ENCODE peak calls at places on chromosomes 11 and 22, in four cellular contexts. W is SK-N-SH, H is HCT116, J is mammary epithelial cell. G is an unnamed sample. For H3K4me1, the result is how much of the 10 kb centered on the place peaks cover.

GRCh38 chr11:26231252-26231661 is 100.7 kb upstream of the ANO3 start:
- DNase-seq in J (peak), W (no peak), H (no peak), G (peak)

GRCh38 chr11:26717761-26718160 is 4.1 kb downstream of the SLC5A12 start:
- DNase-seq in J (no peak), H (no peak), W (no peak), G (no peak)

GRCh38 chr11:23540101-23540561 is 679.9 kb upstream of the CCDC179 start:
- DNase-seq in W (peak), H (no peak), J (peak), G (peak)

GRCh38 chr11:114705280-114706024 is 27.1 kb downstream of the NXPE2 start:
- DNase-seq in H (no peak), W (no peak), J (no peak), G (no peak)

GRCh38 chr11:36313073-36313472 is 17.0 kb downstream of the PRR5L start:
- DNase-seq in W (no peak), H (no peak), J (peak), G (no peak)

GRCh38 chr11:47924184-47924671 is 56.1 kb upstream of the PTPRJ start:
- DNase-seq in H (peak), J (peak), W (no peak), G (peak)

GRCh38 chr22:29259253-29259899 is 8.4 kb downstream of the RHBDD3 start:
- DNase-seq in J (no peak), H (no peak), W (peak), G (peak)

GRCh38 chr11:45663486-45664375 is 1.7 kb downstream of the CHST1 start:
- DNase-seq in H (no peak), W (no peak), J (no peak), G (peak)

GRCh38 chr22:37971475-37972434 is 12.6 kb downstream of the SOX10 start:
- DNase-seq in J (no peak), W (no peak), H (no peak), G (peak)

GRCh38 chr11:1827931-1828330 is 6.9 kb upstream of the SYT8 start:
- DNase-seq in H (no peak), W (no peak), J (no peak), G (peak)

GRCh38 chr11:120914021-120914420 is 109.9 kb upstream of the TBCEL start:
- DNase-seq in H (no peak), J (no peak), W (no peak), G (no peak)

GRCh38 chr11:15793032-15793996 is 563.0 kb downstream of the SOX6 start:
- DNase-seq in W (no peak), H (no peak), J (peak), G (peak)

GRCh38 chr11:86726118-86726748 is 53.8 kb upstream of the ME3 start:
- DNase-seq in H (peak), J (peak), W (no peak), G (no peak)

GRCh38 chr22:20654343-20655208 is 119.3 kb upstream of the SERPIND1 start:
- DNase-seq in W (no peak), J (no peak), H (no peak), G (peak)

GRCh38 chr11:32571039-32571438 is 12.6 kb upstream of the EIF3M start:
- DNase-seq in H (no peak), W (no peak), J (no peak), G (no peak)

GRCh38 chr11:14643697-14644395 is at the start of gene PDE3B:
- DNase-seq in J (peak), H (peak), W (peak), G (peak)

GRCh38 chr11:94795799-94796580 is 27.8 kb downstream of the AMOTL1 start:
- DNase-seq in W (no peak), H (no peak), J (no peak), G (no peak)

GRCh38 chr11:33375688-33376311 is 118.6 kb downstream of the HIPK3 start:
- DNase-seq in H (no peak), W (peak), J (peak), G (peak)

GRCh38 chr11:130609121-130610035 is 160.9 kb downstream of the ADAMTS15 start:
- DNase-seq in J (no peak), W (no peak), H (no peak), G (no peak)

GRCh38 chr22:17106161-17106784 is 14.9 kb downstream of the TMEM121B start:
- DNase-seq in W (no peak), J (no peak), H (no peak), G (peak)

GRCh38 chr11:122313581-122313980 is 197.6 kb upstream of the BLID start:
- DNase-seq in J (no peak), H (no peak), W (no peak), G (no peak)

GRCh38 chr11:11845066-11845465 is 3.3 kb downstream of the USP47 start:
- DNase-seq in W (no peak), J (peak), H (peak), G (no peak)

GRCh38 chr11:65498042-65498726 is 661 bp upstream of the MALAT1 start:
- DNase-seq in H (no peak), W (no peak), J (no peak), G (peak)

GRCh38 chr11:62427630-62428233 is 8.9 kb downstream of the SCGB1A1 start:
- DNase-seq in J (no peak), H (no peak), W (peak), G (peak)

GRCh38 chr11:111718436-111719325 is 47.5 kb downstream of the PPP2R1B start:
- DNase-seq in J (peak), H (no peak), W (no peak), G (no peak)

GRCh38 chr11:37504066-37504611 is 906.1 kb upstream of the RAG2 start:
- DNase-seq in W (no peak), H (no peak), J (peak), G (peak)

GRCh38 chr11:17932472-17932871 is 80.4 kb downstream of the SERGEF start:
- DNase-seq in H (no peak), J (no peak), W (no peak), G (no peak)

GRCh38 chr22:47928626-47929025 is 1166.2 kb downstream of the TBC1D22A start:
- DNase-seq in W (no peak), H (no peak), J (no peak), G (no peak)

GRCh38 chr11:108788565-108789199 is 123.8 kb downstream of the DDX10 start:
- DNase-seq in W (no peak), J (peak), H (peak), G (peak)

GRCh38 chr11:40842750-40843339 is 616.6 kb downstream of the LRRC4C start:
- DNase-seq in W (no peak), J (no peak), H (no peak), G (no peak)

GRCh38 chr11:1863352-1864215 is 10.7 kb downstream of the LSP1 start:
- DNase-seq in W (peak), J (peak), H (peak), G (peak)

GRCh38 chr11:9001736-9002135 is 2.1 kb downstream of the NRIP3 start:
- DNase-seq in H (peak), J (peak), W (no peak), G (peak)

GRCh38 chr11:88552377-88553029 is 215.0 kb upstream of the CTSC start:
- DNase-seq in H (peak), W (peak), J (peak), G (peak)

GRCh38 chr11:1257916-1258315 is 35.0 kb downstream of the MUC5B start:
- DNase-seq in J (no peak), W (no peak), H (no peak), G (no peak)

GRCh38 chr11:567629-568258 is 7.0 kb downstream of the RASSF7 start:
- DNase-seq in H (no peak), W (no peak), J (no peak), G (no peak)

GRCh38 chr11:19711911-19712280 is 741 bp upstream of the NAV2 start:
- DNase-seq in H (no peak), J (peak), W (no peak), G (no peak)

GRCh38 chr11:44629732-44630345 is 64.4 kb downstream of the CD82 start:
- DNase-seq in J (no peak), H (no peak), W (no peak), G (peak)

GRCh38 chr11:46345881-46346484 is 1.3 kb upstream of the DGKZ start:
- DNase-seq in H (no peak), J (peak), W (no peak), G (peak)

GRCh38 chr11:57327721-57328120 is 3.0 kb upstream of the TNKS1BP1 start:
- DNase-seq in H (no peak), J (no peak), W (no peak), G (peak)

DNA sequence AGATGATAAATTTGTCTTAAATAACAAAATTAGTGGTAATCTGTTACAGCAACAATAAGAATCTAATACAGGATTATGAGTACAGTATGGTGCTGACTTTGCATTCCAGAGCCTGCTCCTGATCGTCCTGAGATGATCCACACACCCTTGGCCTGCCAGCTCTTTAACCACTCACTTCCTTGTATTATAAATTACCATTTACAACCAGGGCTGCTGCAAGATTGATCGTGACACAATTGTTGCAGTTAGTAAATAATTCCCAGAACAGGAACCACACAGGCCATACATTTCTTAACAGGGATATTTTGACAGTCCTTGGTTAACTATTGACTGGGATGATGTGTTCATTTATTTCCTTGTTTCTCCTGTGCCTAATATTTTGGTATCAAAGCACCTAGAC is 3.8 kb upstream of the CBLIF start:
- DNase-seq in W (no peak), H (no peak), J (no peak), G (peak)
- H3K4me1 ChIP-seq in W (under half), H (under half), J (under half), G (under half)

GRCh38 chr11:125261471-125262087 is 97.0 kb downstream of the PKNOX2 start:
- DNase-seq in J (no peak), W (no peak), H (no peak), G (no peak)
- H3K4me2 ChIP-seq in J (no peak), W (no peak), H (no peak), G (no peak)

GRCh38 chr22:46451741-46452140 is 85.7 kb downstream of the CELSR1 start:
- DNase-seq in J (no peak), H (no peak), W (no peak), G (no peak)

GRCh38 chr22:46453006-46453828 is 84.2 kb downstream of the CELSR1 start:
- DNase-seq in H (no peak), J (peak), W (no peak), G (no peak)

GRCh38 chr22:46450931-46451660 is 86.3 kb downstream of the CELSR1 start:
- DNase-seq in W (no peak), H (no peak), J (peak), G (no peak)

GRCh38 chr22:46453829-46454220 is 83.6 kb downstream of the CELSR1 start:
- DNase-seq in H (no peak), W (no peak), J (no peak), G (no peak)

GRCh38 chr22:46452195-46453005 is 85.0 kb downstream of the CELSR1 start:
- DNase-seq in J (no peak), W (no peak), H (no peak), G (no peak)
- H3K4me1 ChIP-seq in J (half or more), W (under half), H (under half), G (under half)

GRCh38 chr11:59011672-59012071 is 72.4 kb downstream of the GLYATL1 start:
- DNase-seq in W (no peak), J (no peak), H (no peak), G (no peak)

GRCh38 chr11:59009661-59010060 is 70.4 kb downstream of the GLYATL1 start:
- DNase-seq in H (no peak), W (no peak), J (no peak), G (no peak)

GRCh38 chr11:59010693-59011092 is 71.4 kb downstream of the GLYATL1 start:
- DNase-seq in H (no peak), J (no peak), W (no peak), G (no peak)

GRCh38 chr11:59012942-59013256 is 73.2 kb upstream of the GLYATL1B start:
- DNase-seq in W (no peak), H (no peak), J (no peak), G (no peak)

DNA sequence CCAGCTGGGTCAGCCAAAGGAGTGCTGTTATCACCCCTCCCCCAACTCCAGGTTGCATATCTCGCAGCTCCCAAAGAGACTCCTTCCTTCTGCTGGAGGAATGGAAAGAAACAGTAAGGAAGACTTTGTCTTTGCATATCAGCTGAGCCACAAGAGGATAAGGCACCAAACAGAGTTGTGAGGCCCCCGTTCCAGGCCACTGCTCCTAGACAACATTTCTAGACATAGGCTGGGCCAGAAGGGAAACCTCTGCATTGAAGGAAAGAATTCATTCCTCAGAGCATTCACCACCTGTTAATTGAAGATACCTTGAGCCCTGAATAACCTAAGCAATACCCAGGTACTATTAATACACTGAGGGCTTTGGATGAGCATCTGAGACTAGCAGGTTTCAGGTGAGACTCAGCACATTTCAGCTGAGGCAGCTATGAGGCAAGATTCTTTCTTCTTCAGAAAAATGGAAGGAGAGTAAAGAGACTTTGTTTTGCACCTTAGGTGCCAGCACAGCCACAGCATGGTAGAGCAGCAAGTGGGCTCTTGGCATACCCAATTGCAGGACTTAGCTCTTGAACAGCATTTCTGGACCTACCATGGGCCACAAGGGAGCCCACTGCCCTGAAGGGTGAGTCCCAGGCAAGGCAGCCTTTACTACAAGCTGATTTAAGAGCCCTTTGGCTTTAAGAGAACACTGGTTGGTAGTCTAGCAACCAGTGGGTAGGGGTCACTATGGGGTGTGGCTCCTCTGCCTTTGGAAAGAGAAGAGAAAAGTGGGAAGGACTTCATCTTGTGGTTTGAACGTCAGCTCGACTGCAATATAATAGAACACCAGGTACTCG is 73.0 kb downstream of the GLYATL1 start:
- DNase-seq in W (no peak), H (no peak), J (no peak), G (no peak)
- H3K4me2 ChIP-seq in W (no peak), H (no peak), J (no peak), G (no peak)

DNA sequence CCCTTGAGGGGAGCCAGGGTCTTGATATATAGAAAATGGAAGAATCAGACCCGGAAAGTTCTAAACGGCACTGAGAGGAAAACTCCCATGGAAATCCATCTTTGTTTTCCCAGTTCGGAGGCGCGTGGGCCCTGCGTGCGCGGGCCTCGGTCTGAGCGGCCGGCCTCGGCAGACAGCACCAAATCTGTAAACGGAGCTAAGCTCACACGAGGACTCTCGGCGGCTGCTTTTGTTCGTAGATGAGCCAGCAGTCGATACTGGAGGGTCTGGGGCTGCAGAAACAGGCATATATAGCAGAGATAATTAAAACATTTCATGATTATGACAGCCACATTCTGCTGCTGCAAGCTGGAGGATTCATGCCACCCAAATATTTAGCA is 68.5 kb upstream of the PPARA start:
- DNase-seq in H (no peak), J (peak), W (no peak), G (no peak)
- H3K4me1 ChIP-seq in H (half or more), J (half or more), W (under half), G (half or more)

DNA sequence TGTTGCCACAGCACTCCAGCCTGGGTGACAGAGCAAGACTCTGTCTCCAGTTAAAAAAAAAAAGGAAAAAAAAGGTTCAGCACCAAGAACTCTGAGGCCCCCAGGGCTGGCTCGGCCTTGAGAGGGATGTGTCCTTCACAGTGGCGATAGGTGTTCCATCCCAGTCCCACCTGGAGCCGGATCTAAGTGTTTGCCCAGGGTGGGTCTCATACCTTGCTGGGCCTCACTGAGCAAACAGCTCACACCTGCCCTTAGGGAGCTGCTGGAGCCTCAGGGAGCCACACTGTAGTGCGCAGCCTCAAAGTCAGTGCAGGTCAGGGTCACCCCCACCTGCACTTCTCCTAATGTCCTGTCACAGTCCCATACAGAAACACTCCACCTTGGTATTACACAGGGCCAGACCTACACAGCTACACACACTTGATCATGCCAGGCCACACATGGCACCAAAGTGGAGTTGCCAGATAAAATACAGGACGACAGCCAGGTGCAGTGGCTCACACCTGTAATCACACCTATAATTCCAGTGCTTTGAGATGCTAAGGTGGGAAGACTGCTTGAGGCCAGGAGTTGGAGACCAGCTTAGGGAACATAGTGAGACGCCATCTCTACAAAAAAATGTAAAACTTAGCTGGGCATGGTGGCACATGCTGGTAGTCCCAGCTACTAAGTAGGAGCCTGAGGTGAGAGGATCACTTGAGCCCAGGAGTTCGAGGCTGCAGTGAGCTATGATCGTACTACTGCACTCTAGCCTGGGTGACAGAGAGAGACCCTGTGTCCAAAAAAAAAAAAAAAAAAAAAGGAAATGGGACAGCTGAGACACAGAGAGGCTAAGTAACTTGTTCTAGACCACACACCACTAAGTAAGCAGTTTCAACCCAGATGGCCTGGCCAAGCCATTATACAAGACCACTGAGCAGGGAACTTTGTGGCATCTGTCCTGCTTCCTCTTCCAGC is 7.3 kb downstream of the STARD10 start:
- DNase-seq in H (no peak), J (no peak), W (no peak), G (peak)
- H3K4me2 ChIP-seq in H (no peak), J (no peak), W (no peak), G (no peak)

GRCh38 chr22:26889794-26890193 is 232.4 kb downstream of the MIAT start:
- DNase-seq in H (no peak), W (no peak), J (no peak), G (no peak)
- H3K4me1 ChIP-seq in H (under half), W (under half), J (under half), G (half or more)

G was measured in osteoblast.